ENCODE peak calls at places on chromosomes 4 and X, in six cellular contexts. M is endothelial cell of umbilical vein, B is A549, X is HepG2, P is K562, K is H1. D is an unnamed sample.

GRCh38 chrX:44025611-44026010 is 52.4 kb upstream of the NDP start:
- DNase-seq in B (peak; percentile 4), P (no peak), X (no peak), K (no peak), M (peak; percentile 3), D (no peak)

GRCh38 chr4:178958725-178959440 is 1516.6 kb upstream of the AGA start:
- DNase-seq in M (no peak), P (no peak), B (no peak), X (no peak), K (no peak), D (no peak)

GRCh38 chr4:93182722-93183121 is 645.8 kb upstream of the ATOH1 start:
- DNase-seq in M (no peak), K (no peak), X (no peak), P (no peak), B (no peak), D (no peak)

GRCh38 chrX:19805054-19805690 is 82.2 kb downstream of the SH3KBP1 start:
- DNase-seq in K (no peak), M (no peak), P (no peak), X (no peak), B (no peak), D (no peak)

GRCh38 chr4:173520921-173521473 is 9.0 kb downstream of the HAND2 start:
- DNase-seq in X (no peak), P (no peak), B (no peak), K (no peak), M (no peak), D (no peak)

GRCh38 chrX:41334866-41335589 is 1.1 kb downstream of the DDX3X start:
- DNase-seq in K (no peak), B (peak; percentile 44), P (peak; percentile 36), X (no peak), M (peak; percentile 43), D (peak; percentile 29)

GRCh38 chr4:178240891-178241290 is 798.7 kb upstream of the AGA start:
- DNase-seq in M (no peak), P (no peak), B (no peak), X (no peak), K (no peak), D (no peak)

GRCh38 chr4:128427832-128428366 is 140.3 kb upstream of the PGRMC2 start:
- DNase-seq in X (peak; percentile 66), M (peak; percentile 48), K (no peak), B (peak; percentile 94), P (peak; percentile 44), D (no peak)

GRCh38 chr4:55364691-55365346 is 18.8 kb downstream of the SRD5A3 start:
- DNase-seq in K (no peak), B (no peak), P (no peak), M (peak; percentile 74), X (no peak), D (no peak)

GRCh38 chr4:47704693-47705325 is 133.1 kb downstream of the CORIN start:
- DNase-seq in M (peak; percentile 22), B (peak; percentile 30), P (no peak), K (peak; percentile 19), X (peak; percentile 58), D (peak; percentile 60)
- TF ChIP-seq JUN in M (no peak), B (no peak), P (no peak), K (no peak), X (no peak), D (no peak)

GRCh38 chr4:14787221-14787620 is 215.1 kb upstream of the CPEB2 start:
- DNase-seq in B (no peak), K (no peak), X (no peak), P (no peak), M (no peak), D (no peak)

GRCh38 chr4:14787894-14788293 is 214.4 kb upstream of the CPEB2 start:
- DNase-seq in K (no peak), X (no peak), B (peak; percentile 31), M (peak; percentile 1), P (no peak), D (peak; percentile 29)

DNA sequence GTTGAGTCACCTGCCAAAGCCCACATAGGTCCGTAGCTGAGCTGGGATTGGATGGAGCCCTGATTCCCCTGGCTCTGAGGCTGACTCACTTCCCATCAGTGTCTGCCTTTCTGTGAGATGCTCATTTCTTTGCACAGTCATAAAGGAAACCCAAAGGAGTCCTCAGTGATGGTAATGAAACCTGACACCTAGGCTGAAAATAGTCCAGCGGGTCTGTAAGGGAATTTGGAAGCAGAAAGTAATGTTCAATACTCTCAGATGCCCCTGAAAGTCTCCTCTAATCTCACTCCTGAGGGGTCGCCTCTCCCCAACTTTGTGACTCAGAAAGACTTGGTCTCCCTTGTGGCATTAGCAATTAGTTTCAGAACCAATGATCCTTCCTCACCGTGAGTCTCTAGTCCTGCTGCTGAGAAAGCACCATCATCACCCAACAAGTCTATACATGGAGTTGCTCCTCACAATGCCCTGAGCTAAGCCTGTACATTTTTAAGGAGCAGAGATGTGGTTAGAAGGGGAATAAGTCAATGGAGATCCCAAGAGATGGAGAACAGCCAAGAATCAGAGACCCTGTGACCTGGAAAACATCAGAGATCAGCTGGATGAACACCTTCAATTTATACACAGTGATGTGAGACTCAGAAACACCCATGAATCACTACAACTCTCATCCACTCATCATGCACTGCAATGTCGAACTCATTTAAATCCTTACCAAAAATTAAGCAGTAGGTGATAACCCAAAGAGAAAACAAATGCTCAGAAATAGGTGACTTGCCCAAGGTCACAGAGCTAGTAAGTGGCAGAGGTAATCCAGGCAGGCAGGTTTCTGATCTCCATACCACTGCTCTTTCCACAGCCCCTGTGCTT is 219.0 kb upstream of the CPEB2 start:
- DNase-seq in K (no peak), B (no peak), P (no peak), M (no peak), X (no peak), D (no peak)
- TF ChIP-seq JUN in K (no peak), B (no peak), P (no peak), M (no peak), X (no peak), D (no peak)

GRCh38 chrX:132488092-132488749 is 617 bp downstream of the MBNL3 start:
- DNase-seq in M (peak; percentile 37), X (no peak), B (no peak), K (no peak), P (no peak), D (no peak)
- TF ChIP-seq JUN in M (no peak), X (no peak), B (no peak), K (no peak), P (no peak), D (no peak)

DNA sequence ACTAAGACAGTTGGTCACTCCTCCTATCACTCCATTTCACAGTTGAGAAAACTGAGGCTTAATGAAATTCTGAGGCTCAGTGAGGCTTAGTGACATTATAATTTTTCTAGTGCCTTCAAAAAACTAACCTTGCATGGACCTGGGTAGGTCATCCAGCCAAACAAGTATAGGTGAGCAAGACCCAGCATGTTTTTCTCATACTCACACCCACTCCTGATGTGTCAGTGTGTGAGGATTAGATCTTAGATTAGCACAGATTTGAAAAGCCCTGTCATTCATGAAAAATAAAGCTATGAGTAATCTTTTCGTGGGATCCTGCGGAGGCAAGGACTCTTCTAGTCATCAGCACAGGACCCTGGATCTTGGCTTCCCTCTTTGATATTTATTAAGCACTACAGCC is 146.7 kb downstream of the CHIC2 start:
- DNase-seq in P (no peak), X (no peak), B (no peak), M (peak; percentile 16), K (no peak), D (no peak)
- TF ChIP-seq JUN in P (no peak), X (no peak), B (no peak), M (no peak), K (no peak), D (no peak)